ENCODE peak calls at places on chromosomes 4 and X, in eight cellular contexts. Z, J, T, Y, X, E, W and H are unnamed samples.
A peak's percentile ranks its signal among the peaks of the same experiment; 100 is the strongest.

GRCh38 chrX:54721424-54721823 is 76.6 kb downstream of the ITIH6 start:
- DNase-seq in Z (no peak), E (peak; percentile 77), W (no peak), J (no peak), Y (no peak), T (no peak), X (peak; percentile 6), H (no peak)

GRCh38 chr4:4541040-4541631 is 712 bp downstream of the STX18 start:
- DNase-seq in Y (no peak), W (peak; percentile 51), Z (no peak), J (peak; percentile 35), X (peak; percentile 27), E (peak; percentile 82), T (peak; percentile 53), H (no peak)

GRCh38 chr4:2256781-2257191 is 5.1 kb downstream of the MXD4 start:
- DNase-seq in W (no peak), X (no peak), Z (peak; percentile 44), T (peak; percentile 70), J (no peak), Y (no peak), E (no peak), H (no peak)

GRCh38 chr4:78734451-78735003 is 41.6 kb upstream of the BMP2K start:
- DNase-seq in E (no peak), T (no peak), X (no peak), J (no peak), Y (no peak), W (no peak), Z (no peak), H (no peak)

GRCh38 chr4:139665690-139666529 is at the start of gene MGST2:
- DNase-seq in X (peak; percentile 62), J (peak; percentile 89), E (peak; percentile 70), T (peak; percentile 86), W (peak; percentile 78), Z (peak; percentile 90), Y (peak; percentile 44), H (no peak)

GRCh38 chr4:122668241-122668640 is 47.4 kb upstream of the IL21 start:
- DNase-seq in E (peak; percentile 51), J (no peak), Y (peak; percentile 69), Z (no peak), X (no peak), W (peak; percentile 63), T (no peak), H (peak; percentile 80)

GRCh38 chr4:73070072-73070385 is 513 bp upstream of the COX18 start:
- DNase-seq in X (no peak), J (no peak), W (no peak), T (no peak), Z (no peak), Y (no peak), E (no peak), H (no peak)

GRCh38 chrX:97685753-97686152 is 802.0 kb downstream of the RPA4 start:
- DNase-seq in E (peak; percentile 49), J (peak; percentile 61), Z (no peak), W (peak; percentile 46), Y (peak; percentile 1), X (peak; percentile 9), T (peak; percentile 14), H (no peak)

GRCh38 chr4:165751882-165752281 is 121.2 kb upstream of the TLL1 start:
- DNase-seq in Z (no peak), X (no peak), J (no peak), Y (no peak), T (no peak), E (no peak), W (no peak), H (no peak)

GRCh38 chrX:16665089-16665488 is 15.1 kb downstream of the S100G start:
- DNase-seq in Z (no peak), E (peak; percentile 0), W (peak; percentile 77), J (no peak), X (no peak), T (no peak), Y (no peak), H (peak; percentile 55)

GRCh38 chr4:160026720-160027119 is 923.8 kb downstream of the RAPGEF2 start:
- DNase-seq in E (peak; percentile 94), J (peak; percentile 0), X (peak; percentile 3), Y (no peak), W (no peak), Z (peak; percentile 74), T (no peak), H (no peak)

GRCh38 chrX:154321624-154322023 is 26.0 kb downstream of the TKTL1 start:
- DNase-seq in Z (no peak), T (no peak), X (no peak), E (no peak), W (peak; percentile 11), J (no peak), Y (no peak), H (no peak)

GRCh38 chr4:13547563-13548041 is 3.3 kb upstream of the NKX3-2 start:
- DNase-seq in Y (no peak), X (no peak), J (peak; percentile 53), T (no peak), W (no peak), E (no peak), Z (peak; percentile 79), H (no peak)

GRCh38 chr4:177033130-177033529 is 240.4 kb upstream of the VEGFC start:
- DNase-seq in J (no peak), X (no peak), E (no peak), Z (no peak), Y (no peak), W (no peak), T (no peak), H (no peak)

GRCh38 chr4:170853422-170854021 is 763.8 kb upstream of the AADAT start:
- DNase-seq in J (peak; percentile 78), Y (no peak), Z (peak; percentile 86), X (no peak), E (peak; percentile 68), T (peak; percentile 16), W (peak; percentile 19), H (no peak)

GRCh38 chr4:55018521-55018920 is 106.9 kb downstream of the KDR start:
- DNase-seq in E (peak; percentile 73), W (no peak), T (no peak), Y (no peak), J (no peak), Z (no peak), X (no peak), H (no peak)

GRCh38 chr4:59537231-59537886 is 1662.8 kb upstream of the ADGRL3 start:
- DNase-seq in Z (no peak), W (no peak), X (no peak), J (no peak), Y (no peak), T (no peak), E (peak; percentile 0), H (no peak)

GRCh38 chr4:28482580-28482979 is 1621.9 kb downstream of the STIM2 start:
- DNase-seq in E (no peak), Z (no peak), W (no peak), T (no peak), X (no peak), Y (no peak), J (no peak), H (no peak)

GRCh38 chr4:2096073-2096609 is 37.0 kb downstream of the NAT8L start:
- DNase-seq in Z (peak; percentile 20), J (no peak), E (peak; percentile 31), T (no peak), X (no peak), W (no peak), Y (no peak), H (no peak)

GRCh38 chr4:184409911-184410692 is 64.2 kb downstream of the IRF2 start:
- DNase-seq in Y (no peak), W (no peak), T (no peak), Z (no peak), E (no peak), X (no peak), J (no peak), H (no peak)

GRCh38 chrX:149286940-149287349 is 218.2 kb downstream of the IDS start:
- DNase-seq in X (peak; percentile 35), T (peak; percentile 23), Z (peak; percentile 81), W (peak; percentile 43), Y (no peak), J (peak; percentile 43), E (peak; percentile 54), H (no peak)

GRCh38 chrX:41971346-41971745 is 48.0 kb upstream of the CASK start:
- DNase-seq in T (no peak), J (no peak), X (no peak), Y (no peak), E (no peak), W (no peak), Z (no peak), H (no peak)

GRCh38 chr4:113411496-113411938 is 350.0 kb downstream of the CAMK2D start:
- DNase-seq in J (no peak), W (peak; percentile 95), Z (no peak), T (peak; percentile 73), E (peak; percentile 94), X (no peak), Y (peak; percentile 83), H (peak; percentile 39)

GRCh38 chrX:103417933-103418332 is 41.6 kb downstream of the BEX3 start:
- DNase-seq in J (no peak), Z (no peak), E (no peak), Y (no peak), W (no peak), X (no peak), T (no peak), H (no peak)

GRCh38 chr4:89357787-89358186 is 50.2 kb upstream of the GPRIN3 start:
- DNase-seq in J (no peak), X (no peak), Z (no peak), Y (no peak), E (no peak), T (no peak), W (no peak), H (no peak)

GRCh38 chrX:44953734-44954502 is 80.9 kb downstream of the KDM6A start:
- DNase-seq in T (peak; percentile 31), J (peak; percentile 55), X (no peak), Y (no peak), Z (no peak), W (no peak), E (no peak), H (no peak)

GRCh38 chr4:43457866-43458265 is 565.4 kb downstream of the GRXCR1 start:
- DNase-seq in Z (no peak), T (no peak), Y (no peak), W (no peak), J (no peak), X (no peak), E (peak; percentile 94), H (no peak)

GRCh38 chrX:84153538-84153937 is 34.5 kb downstream of the RPS6KA6 start:
- DNase-seq in J (no peak), Y (no peak), E (peak; percentile 72), T (no peak), W (peak; percentile 8), Z (no peak), X (no peak), H (no peak)
- TF ChIP-seq CTCF in J (no peak), Y (no peak), E (no peak), T (no peak), W (no peak), Z (no peak), X (no peak), H (no peak)

GRCh38 chr4:135325264-135325663 is 1123.7 kb upstream of the PABPC4L start:
- DNase-seq in W (no peak), X (no peak), J (no peak), Y (no peak), Z (no peak), T (no peak), E (no peak), H (no peak)
- H3K4me3 ChIP-seq in W (no peak overlapping the region), X (no peak overlapping the region), J (no peak overlapping the region), Y (no peak overlapping the region), Z (no peak overlapping the region), T (no peak overlapping the region), E (no peak overlapping the region), H (no peak overlapping the region)

GRCh38 chr4:186669159-186669720 is 54.4 kb downstream of the FAT1 start:
- DNase-seq in E (peak; percentile 61), W (peak; percentile 85), T (no peak), Y (peak; percentile 47), Z (peak; percentile 79), X (no peak), J (peak; percentile 51), H (peak; percentile 52)
- TF ChIP-seq CTCF in E (peak; percentile 37), W (peak; percentile 50), T (peak; percentile 29), Y (peak; percentile 22), Z (peak; percentile 69), X (peak; percentile 55), J (peak; percentile 49), H (peak; percentile 12)

GRCh38 chrX:3145716-3146115 is 104.4 kb downstream of the ARSF start:
- DNase-seq in T (no peak), Z (peak; percentile 66), W (no peak), X (no peak), J (no peak), E (no peak), Y (no peak), H (no peak)
- H3K4me3 ChIP-seq in T (no peak overlapping the region), Z (no peak overlapping the region), W (no peak overlapping the region), X (no peak overlapping the region), J (no peak overlapping the region), E (no peak overlapping the region), Y (no peak overlapping the region), H (no peak overlapping the region)